ENCODE peak calls at places on chromosomes 5 and 9, in nine cellular contexts. C is adrenal gland, A is T-helper 1 cell, P is SW 1271, J is endothelial cell, M is PC-9, G is HEK293T, U is GM20000, T is retina. V is an unnamed sample.

GRCh38 chr5:98301567-98301966 is 471.9 kb upstream of the RGMB start:
- DNase-seq in P (no peak), T (peak), M (no peak), G (no peak), C (no peak), J (no peak), A (no peak), U (no peak), V (no peak)

GRCh38 chr9:122216798-122217418 is 11.8 kb downstream of the LHX6 start:
- DNase-seq in T (peak), M (no peak), U (no peak), G (no peak), C (no peak), A (no peak), J (no peak), P (no peak), V (no peak)

GRCh38 chr5:107289030-107289714 is 381.6 kb downstream of the EFNA5 start:
- DNase-seq in A (no peak), T (no peak), M (no peak), J (no peak), C (no peak), G (no peak), P (no peak), U (peak), V (no peak)

GRCh38 chr5:177314376-177315342 is 3.0 kb upstream of the MXD3 start:
- DNase-seq in G (no peak), A (no peak), U (no peak), M (no peak), C (peak), P (no peak), J (no peak), T (no peak), V (no peak)

GRCh38 chr5:14445581-14446290 is 135.9 kb upstream of the OTULINL start:
- DNase-seq in G (no peak), P (no peak), J (peak), M (no peak), T (peak), A (no peak), U (no peak), C (peak), V (no peak)

GRCh38 chr5:7686794-7687193 is 164.1 kb downstream of the CFAP90 start:
- DNase-seq in T (no peak), C (no peak), M (no peak), J (no peak), G (no peak), P (no peak), U (no peak), A (no peak), V (no peak)

GRCh38 chr5:90783460-90784333 is 225.1 kb downstream of the ADGRV1 start:
- DNase-seq in J (peak), C (peak), P (peak), A (peak), G (peak), T (peak), U (peak), M (no peak), V (peak)

GRCh38 chr5:174097486-174098185 is 52.1 kb downstream of the NSG2 start:
- DNase-seq in M (no peak), G (no peak), P (no peak), A (no peak), U (no peak), J (no peak), T (no peak), C (no peak), V (no peak)

GRCh38 chr5:159156839-159157238 is 52.5 kb downstream of the RNF145 start:
- DNase-seq in U (peak), M (peak), G (peak), T (peak), J (peak), A (no peak), C (peak), P (peak), V (no peak)

GRCh38 chr9:84708400-84708799 is 38.9 kb downstream of the NTRK2 start:
- DNase-seq in A (no peak), G (no peak), T (no peak), M (no peak), J (no peak), P (no peak), C (no peak), U (no peak), V (no peak)

GRCh38 chr5:159135896-159136531 is 36.3 kb upstream of the EBF1 start:
- DNase-seq in J (no peak), C (no peak), A (no peak), T (no peak), G (no peak), M (no peak), U (no peak), P (no peak), V (no peak)

GRCh38 chr5:130155395-130155794 is 251.1 kb downstream of the CHSY3 start:
- DNase-seq in U (no peak), A (no peak), C (no peak), T (no peak), M (no peak), J (no peak), G (no peak), P (no peak), V (no peak)

GRCh38 chr5:150404991-150405816 is 7.5 kb downstream of the CD74 start:
- DNase-seq in J (no peak), G (no peak), U (no peak), A (no peak), M (no peak), C (no peak), P (no peak), T (no peak), V (no peak)

GRCh38 chr9:132745911-132746709 is 75.8 kb downstream of the GTF3C4 start:
- DNase-seq in U (no peak), J (no peak), G (no peak), C (no peak), P (no peak), M (no peak), T (no peak), A (no peak), V (no peak)

GRCh38 chr9:116323012-116323411 is 169.4 kb downstream of the PAPPA start:
- DNase-seq in A (no peak), G (no peak), P (no peak), C (no peak), T (peak), U (no peak), M (no peak), J (no peak), V (no peak)

GRCh38 chr5:113112435-113112834 is 135.8 kb downstream of the DCP2 start:
- DNase-seq in C (peak), J (no peak), U (no peak), A (no peak), G (no peak), M (no peak), T (no peak), P (no peak), V (no peak)

GRCh38 chr5:74642543-74642863 is 2.0 kb upstream of the ENC1 start:
- DNase-seq in A (no peak), P (no peak), G (no peak), C (no peak), M (peak), U (no peak), J (no peak), T (no peak), V (no peak)

GRCh38 chr5:107937710-107938355 is 267.1 kb upstream of the EFNA5 start:
- DNase-seq in A (no peak), G (no peak), C (peak), M (no peak), U (no peak), J (no peak), P (no peak), T (peak), V (no peak)

GRCh38 chr9:133163559-133164208 is at the start of gene GBGT1:
- DNase-seq in P (no peak), M (peak), T (peak), U (peak), A (peak), G (no peak), C (peak), J (peak), V (no peak)

GRCh38 chr9:99173570-99174504 is 47.9 kb downstream of the ALG2 start:
- DNase-seq in A (no peak), G (no peak), M (no peak), P (no peak), C (no peak), U (peak), T (no peak), J (no peak), V (peak)

GRCh38 chr9:12784461-12785250 is 9.8 kb downstream of the LURAP1L start:
- DNase-seq in J (no peak), U (no peak), G (peak), M (peak), T (no peak), A (no peak), C (peak), P (peak), V (no peak)

GRCh38 chr5:79966479-79966878 is 24.6 kb downstream of the MTX3 start:
- DNase-seq in M (no peak), U (no peak), J (no peak), T (no peak), C (no peak), A (no peak), P (no peak), G (no peak), V (no peak)

GRCh38 chr9:126453156-126453963 is 126.7 kb downstream of the MVB12B start:
- DNase-seq in A (no peak), G (no peak), J (no peak), M (no peak), T (no peak), C (no peak), P (no peak), U (no peak), V (no peak)

GRCh38 chr5:62340392-62340791 is 34.4 kb downstream of the KIF2A start:
- DNase-seq in G (no peak), M (no peak), C (no peak), T (no peak), J (no peak), P (no peak), U (no peak), A (no peak), V (no peak)

GRCh38 chr5:42074353-42074752 is 149.3 kb downstream of the FBXO4 start:
- DNase-seq in M (no peak), A (no peak), G (no peak), U (no peak), J (no peak), C (no peak), T (no peak), P (no peak), V (no peak)

GRCh38 chr9:3528466-3528865 is 2.7 kb upstream of the RFX3 start:
- DNase-seq in J (no peak), M (no peak), P (no peak), C (no peak), U (no peak), T (no peak), A (peak), G (no peak), V (peak)

GRCh38 chr5:168752012-168752411 is 172.8 kb upstream of the PANK3 start:
- DNase-seq in A (no peak), T (no peak), C (no peak), P (no peak), J (no peak), G (no peak), M (no peak), U (no peak), V (no peak)

GRCh38 chr5:151477106-151477505 is 29.7 kb downstream of the SLC36A1 start:
- DNase-seq in P (no peak), J (no peak), A (no peak), M (no peak), T (no peak), U (no peak), C (no peak), G (no peak), V (no peak)

GRCh38 chr5:93331864-93332263 is 249.2 kb downstream of the NR2F1-AS1 start:
- DNase-seq in J (no peak), P (no peak), U (no peak), T (no peak), C (no peak), G (no peak), M (no peak), A (no peak), V (no peak)

GRCh38 chr5:98308960-98309359 is 464.5 kb upstream of the RGMB start:
- DNase-seq in J (no peak), T (no peak), C (no peak), U (no peak), A (no peak), P (peak), M (no peak), G (no peak), V (no peak)

GRCh38 chr9:97638666-97639065 is 5.0 kb downstream of the NCBP1 start:
- DNase-seq in C (no peak), U (no peak), A (no peak), P (no peak), J (no peak), G (peak), M (no peak), T (no peak), V (no peak)

GRCh38 chr9:89923961-89924504 is 319.2 kb downstream of the GADD45G start:
- DNase-seq in M (no peak), U (no peak), A (no peak), C (peak), P (no peak), J (no peak), T (no peak), G (no peak), V (no peak)

V was measured in stimulated activated effector memory CD8-positive, alpha-beta T cell treated with anti-CD3 and anti-CD28 coated beads, Interleukin-12 subunit alpha, Interleukin-12 subunit beta, amount 100 ng/mL, for 72 hours.